ENCODE peak calls at places on chromosomes 1 and 21, in five cellular contexts. One of them, this sample, is unnamed.

GRCh38 chr1:167128261-167129227 is 34.7 kb downstream of the STYXL2 start:
- DNase-seq in upper lobe of left lung: no peak
- DNase-seq in AG04449: no peak
- DNase-seq in mesendoderm: no peak
- DNase-seq in CD8-positive, alpha-beta memory T cell: peak
- DNase-seq in this sample: no peak

GRCh38 chr1:81406292-81406691 is 394.4 kb upstream of the ADGRL2 start:
- DNase-seq in upper lobe of left lung: no peak
- DNase-seq in mesendoderm: no peak
- DNase-seq in AG04449: no peak
- DNase-seq in CD8-positive, alpha-beta memory T cell: no peak
- DNase-seq in this sample: no peak

GRCh38 chr1:29322861-29323585 is 86.7 kb downstream of the PTPRU start:
- DNase-seq in CD8-positive, alpha-beta memory T cell: no peak
- DNase-seq in upper lobe of left lung: no peak
- DNase-seq in mesendoderm: no peak
- DNase-seq in AG04449: no peak
- DNase-seq in this sample: no peak

GRCh38 chr1:203551550-203551949 is 57.6 kb downstream of the OPTC start:
- DNase-seq in mesendoderm: peak
- DNase-seq in AG04449: no peak
- DNase-seq in CD8-positive, alpha-beta memory T cell: no peak
- DNase-seq in upper lobe of left lung: no peak
- DNase-seq in this sample: no peak

GRCh38 chr21:37452222-37452621 is 85.6 kb downstream of the DYRK1A start:
- DNase-seq in upper lobe of left lung: no peak
- DNase-seq in CD8-positive, alpha-beta memory T cell: no peak
- DNase-seq in AG04449: peak
- DNase-seq in mesendoderm: peak
- DNase-seq in this sample: peak

GRCh38 chr1:99943238-99943794 is 26.5 kb upstream of the SLC35A3 start:
- DNase-seq in CD8-positive, alpha-beta memory T cell: no peak
- DNase-seq in mesendoderm: peak
- DNase-seq in upper lobe of left lung: no peak
- DNase-seq in AG04449: peak
- DNase-seq in this sample: peak

GRCh38 chr1:161069731-161070270 is at the start of gene ARHGAP30:
- DNase-seq in AG04449: no peak
- DNase-seq in CD8-positive, alpha-beta memory T cell: peak
- DNase-seq in mesendoderm: peak
- DNase-seq in upper lobe of left lung: peak
- DNase-seq in this sample: no peak

GRCh38 chr1:181971424-181971823 is 90.1 kb downstream of the ZNF648 start:
- DNase-seq in mesendoderm: peak
- DNase-seq in CD8-positive, alpha-beta memory T cell: no peak
- DNase-seq in upper lobe of left lung: no peak
- DNase-seq in AG04449: no peak
- DNase-seq in this sample: no peak

GRCh38 chr1:173049327-173049639 is 1.5 kb downstream of the TNFSF18 start:
- DNase-seq in mesendoderm: no peak
- DNase-seq in AG04449: no peak
- DNase-seq in CD8-positive, alpha-beta memory T cell: no peak
- DNase-seq in upper lobe of left lung: no peak
- DNase-seq in this sample: no peak

GRCh38 chr21:39307466-39307865 is 6.0 kb downstream of the BRWD1 start:
- DNase-seq in CD8-positive, alpha-beta memory T cell: no peak
- DNase-seq in mesendoderm: no peak
- DNase-seq in AG04449: no peak
- DNase-seq in upper lobe of left lung: no peak
- DNase-seq in this sample: no peak

GRCh38 chr1:182848736-182849135 is 9.6 kb downstream of the DHX9 start:
- DNase-seq in mesendoderm: no peak
- DNase-seq in AG04449: no peak
- DNase-seq in CD8-positive, alpha-beta memory T cell: no peak
- DNase-seq in upper lobe of left lung: no peak
- DNase-seq in this sample: no peak

GRCh38 chr1:12130466-12131130 is 36.2 kb upstream of the TNFRSF1B start:
- DNase-seq in mesendoderm: no peak
- DNase-seq in CD8-positive, alpha-beta memory T cell: no peak
- DNase-seq in AG04449: no peak
- DNase-seq in upper lobe of left lung: no peak
- DNase-seq in this sample: no peak

GRCh38 chr21:39666681-39667315 is 54.1 kb downstream of the B3GALT5 start:
- DNase-seq in upper lobe of left lung: no peak
- DNase-seq in CD8-positive, alpha-beta memory T cell: no peak
- DNase-seq in mesendoderm: no peak
- DNase-seq in AG04449: no peak
- DNase-seq in this sample: no peak

GRCh38 chr1:156366832-156367231 is 2.2 kb upstream of the RHBG start:
- DNase-seq in upper lobe of left lung: no peak
- DNase-seq in CD8-positive, alpha-beta memory T cell: no peak
- DNase-seq in AG04449: no peak
- DNase-seq in mesendoderm: no peak
- DNase-seq in this sample: no peak

GRCh38 chr1:24089743-24090555 is 22.0 kb downstream of the MYOM3 start:
- DNase-seq in CD8-positive, alpha-beta memory T cell: no peak
- DNase-seq in upper lobe of left lung: peak
- DNase-seq in AG04449: no peak
- DNase-seq in mesendoderm: no peak
- DNase-seq in this sample: no peak

GRCh38 chr1:79198841-79199240 is 192.3 kb upstream of the ADGRL4 start:
- DNase-seq in mesendoderm: no peak
- DNase-seq in CD8-positive, alpha-beta memory T cell: no peak
- DNase-seq in upper lobe of left lung: no peak
- DNase-seq in AG04449: no peak
- DNase-seq in this sample: peak

GRCh38 chr1:202192770-202193613 is 607 bp upstream of the LGR6 start:
- DNase-seq in AG04449: no peak
- DNase-seq in upper lobe of left lung: peak
- DNase-seq in CD8-positive, alpha-beta memory T cell: peak
- DNase-seq in mesendoderm: peak
- DNase-seq in this sample: no peak

GRCh38 chr1:179380299-179380698 is 14.5 kb downstream of the AXDND1 start:
- DNase-seq in mesendoderm: no peak
- DNase-seq in upper lobe of left lung: no peak
- DNase-seq in AG04449: no peak
- DNase-seq in CD8-positive, alpha-beta memory T cell: no peak
- DNase-seq in this sample: no peak

GRCh38 chr1:42178249-42178648 is 13.7 kb upstream of the GUCA2A start:
- DNase-seq in AG04449: no peak
- DNase-seq in mesendoderm: peak
- DNase-seq in CD8-positive, alpha-beta memory T cell: no peak
- DNase-seq in upper lobe of left lung: no peak
- DNase-seq in this sample: no peak

GRCh38 chr1:36320767-36321118 is 2.7 kb downstream of the EVA1B start:
- DNase-seq in mesendoderm: no peak
- DNase-seq in AG04449: no peak
- DNase-seq in CD8-positive, alpha-beta memory T cell: no peak
- DNase-seq in upper lobe of left lung: no peak
- DNase-seq in this sample: no peak

GRCh38 chr1:36322085-36322785 is 1.2 kb downstream of the EVA1B start:
- DNase-seq in mesendoderm: peak
- DNase-seq in CD8-positive, alpha-beta memory T cell: no peak
- DNase-seq in upper lobe of left lung: no peak
- DNase-seq in AG04449: no peak
- DNase-seq in this sample: no peak

GRCh38 chr1:36322786-36323635 is 434 bp downstream of the EVA1B start:
- DNase-seq in AG04449: no peak
- DNase-seq in CD8-positive, alpha-beta memory T cell: peak
- DNase-seq in mesendoderm: peak
- DNase-seq in upper lobe of left lung: no peak
- DNase-seq in this sample: peak

GRCh38 chr1:36320291-36320758 is 3.1 kb downstream of the EVA1B start:
- DNase-seq in mesendoderm: no peak
- DNase-seq in AG04449: no peak
- DNase-seq in CD8-positive, alpha-beta memory T cell: no peak
- DNase-seq in upper lobe of left lung: no peak
- DNase-seq in this sample: no peak

DNA sequence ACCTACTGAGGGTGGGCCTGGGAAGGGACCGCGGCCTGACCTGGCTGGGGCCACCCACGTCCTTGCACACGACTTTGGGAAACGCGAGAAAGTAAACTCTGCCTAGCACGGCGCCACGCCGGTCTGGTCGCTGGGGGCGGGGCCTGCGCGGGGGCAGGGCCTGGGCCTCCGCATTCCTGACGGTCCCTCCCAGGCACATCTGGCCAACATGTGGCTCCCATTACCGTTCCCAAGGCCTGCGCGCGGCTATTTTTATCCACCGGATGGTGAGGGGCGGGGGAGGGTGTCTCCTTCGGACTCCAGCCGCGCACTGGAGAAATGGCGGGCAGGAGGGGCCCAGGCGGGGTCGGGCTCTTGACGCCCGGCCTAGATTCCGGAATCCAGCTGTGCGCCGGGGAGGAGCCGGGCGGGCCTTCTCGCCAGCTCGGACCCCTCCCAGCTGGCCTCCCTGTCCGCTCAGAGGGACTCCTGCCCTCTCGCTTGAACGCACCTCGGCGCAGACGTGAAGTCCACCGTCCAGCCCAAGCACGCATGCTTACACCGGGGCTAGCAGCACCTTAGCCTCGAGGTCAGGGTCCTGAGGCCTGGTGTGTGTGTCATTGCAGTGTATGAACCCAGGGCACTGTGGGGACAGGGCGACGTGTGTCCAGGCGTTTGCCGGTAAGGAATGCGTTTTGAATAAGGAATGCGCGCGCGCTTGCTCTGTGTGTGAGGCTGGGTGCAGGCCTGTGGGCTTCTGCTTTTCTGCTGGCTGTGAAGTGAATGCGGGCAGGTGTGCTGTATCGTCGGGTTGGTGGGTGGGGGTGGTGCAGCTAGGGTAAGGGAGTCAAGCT is 2.1 kb downstream of the EVA1B start:
- DNase-seq in mesendoderm: peak
- DNase-seq in AG04449: no peak
- DNase-seq in CD8-positive, alpha-beta memory T cell: no peak
- DNase-seq in upper lobe of left lung: peak
- DNase-seq in this sample: peak
- H3K4me3 ChIP-seq in mesendoderm: peak
- H3K4me3 ChIP-seq in AG04449: peak
- H3K4me3 ChIP-seq in CD8-positive, alpha-beta memory T cell: peak
- H3K4me3 ChIP-seq in upper lobe of left lung: peak
- H3K4me3 ChIP-seq in this sample: peak

GRCh38 chr1:46802901-46803574 is 4.2 kb downstream of the CYP4B1 start:
- DNase-seq in mesendoderm: no peak
- DNase-seq in upper lobe of left lung: no peak
- DNase-seq in AG04449: no peak
- DNase-seq in CD8-positive, alpha-beta memory T cell: no peak
- DNase-seq in this sample: no peak
- H3K4me3 ChIP-seq in mesendoderm: no peak
- H3K4me3 ChIP-seq in upper lobe of left lung: peak
- H3K4me3 ChIP-seq in AG04449: no peak
- H3K4me3 ChIP-seq in CD8-positive, alpha-beta memory T cell: no peak
- H3K4me3 ChIP-seq in this sample: no peak

GRCh38 chr1:204830671-204831585 is 39.7 kb upstream of the NFASC start:
- DNase-seq in mesendoderm: peak
- DNase-seq in upper lobe of left lung: no peak
- DNase-seq in CD8-positive, alpha-beta memory T cell: no peak
- DNase-seq in AG04449: no peak
- DNase-seq in this sample: no peak
- H3K4me3 ChIP-seq in mesendoderm: no peak
- H3K4me3 ChIP-seq in upper lobe of left lung: no peak
- H3K4me3 ChIP-seq in CD8-positive, alpha-beta memory T cell: no peak
- H3K4me3 ChIP-seq in AG04449: no peak
- H3K4me3 ChIP-seq in this sample: no peak

GRCh38 chr1:153343811-153344717 is 4.6 kb downstream of the PGLYRP4 start:
- DNase-seq in CD8-positive, alpha-beta memory T cell: no peak
- DNase-seq in upper lobe of left lung: no peak
- DNase-seq in mesendoderm: peak
- DNase-seq in AG04449: no peak
- DNase-seq in this sample: no peak

GRCh38 chr1:153346067-153346723 is 2.4 kb downstream of the PGLYRP4 start:
- DNase-seq in mesendoderm: no peak
- DNase-seq in AG04449: no peak
- DNase-seq in upper lobe of left lung: no peak
- DNase-seq in CD8-positive, alpha-beta memory T cell: no peak
- DNase-seq in this sample: no peak

GRCh38 chr1:153343040-153343681 is 5.5 kb downstream of the PGLYRP4 start:
- DNase-seq in AG04449: no peak
- DNase-seq in CD8-positive, alpha-beta memory T cell: no peak
- DNase-seq in upper lobe of left lung: no peak
- DNase-seq in mesendoderm: no peak
- DNase-seq in this sample: no peak

GRCh38 chr1:153344718-153345025 is 4.0 kb downstream of the PGLYRP4 start:
- DNase-seq in AG04449: no peak
- DNase-seq in CD8-positive, alpha-beta memory T cell: no peak
- DNase-seq in upper lobe of left lung: peak
- DNase-seq in mesendoderm: no peak
- DNase-seq in this sample: no peak

GRCh38 chr1:153345187-153346066 is 3.2 kb downstream of the PGLYRP4 start:
- DNase-seq in mesendoderm: no peak
- DNase-seq in CD8-positive, alpha-beta memory T cell: no peak
- DNase-seq in upper lobe of left lung: no peak
- DNase-seq in AG04449: no peak
- DNase-seq in this sample: no peak
- H3K4me3 ChIP-seq in mesendoderm: no peak
- H3K4me3 ChIP-seq in CD8-positive, alpha-beta memory T cell: no peak
- H3K4me3 ChIP-seq in upper lobe of left lung: no peak
- H3K4me3 ChIP-seq in AG04449: no peak
- H3K4me3 ChIP-seq in this sample: no peak

GRCh38 chr1:153357853-153358690 is at the start of gene S100A9:
- DNase-seq in AG04449: no peak
- DNase-seq in upper lobe of left lung: no peak
- DNase-seq in CD8-positive, alpha-beta memory T cell: no peak
- DNase-seq in mesendoderm: no peak
- DNase-seq in this sample: no peak

GRCh38 chr1:153360190-153360589 is 2.5 kb downstream of the S100A9 start:
- DNase-seq in mesendoderm: no peak
- DNase-seq in upper lobe of left lung: no peak
- DNase-seq in CD8-positive, alpha-beta memory T cell: no peak
- DNase-seq in AG04449: no peak
- DNase-seq in this sample: no peak

GRCh38 chr1:153357076-153357852 is 390 bp upstream of the S100A9 start:
- DNase-seq in AG04449: no peak
- DNase-seq in mesendoderm: no peak
- DNase-seq in CD8-positive, alpha-beta memory T cell: no peak
- DNase-seq in upper lobe of left lung: peak
- DNase-seq in this sample: no peak

GRCh38 chr1:153359241-153359640 is 1.6 kb downstream of the S100A9 start:
- DNase-seq in upper lobe of left lung: no peak
- DNase-seq in mesendoderm: no peak
- DNase-seq in CD8-positive, alpha-beta memory T cell: no peak
- DNase-seq in AG04449: no peak
- DNase-seq in this sample: no peak

DNA sequence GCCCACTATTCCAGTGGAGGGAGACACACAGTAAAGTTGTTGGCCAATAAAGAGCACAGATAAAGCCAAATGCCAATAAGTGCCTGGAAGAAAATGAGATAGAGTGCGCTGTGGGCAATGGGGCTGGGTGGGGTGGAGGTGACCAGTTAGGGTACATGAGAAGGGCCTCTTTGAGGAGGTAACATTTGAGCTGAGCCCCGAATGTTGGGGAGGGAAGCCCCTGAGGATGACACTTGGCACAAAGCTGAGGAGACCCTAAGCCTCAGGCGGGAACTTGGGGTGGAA is 979 bp downstream of the S100A9 start:
- DNase-seq in CD8-positive, alpha-beta memory T cell: no peak
- DNase-seq in AG04449: no peak
- DNase-seq in mesendoderm: no peak
- DNase-seq in upper lobe of left lung: no peak
- DNase-seq in this sample: no peak
- H3K4me3 ChIP-seq in CD8-positive, alpha-beta memory T cell: no peak
- H3K4me3 ChIP-seq in AG04449: no peak
- H3K4me3 ChIP-seq in mesendoderm: no peak
- H3K4me3 ChIP-seq in upper lobe of left lung: peak
- H3K4me3 ChIP-seq in this sample: no peak

This sample was measured in skeletal muscle cell.